ENCODE peak calls at places on chromosome 6, in five cellular contexts. Q is kidney epithelial cell, G is fibroblast of mammary gland, X is upper lobe of right lung, N is gastrocnemius medialis. D is an unnamed sample.

GRCh38 chr6:169789146-169789943 is 37.9 kb downstream of the ERMARD start:
- DNase-seq in N (no peak), G (no peak), X (peak; percentile 52), Q (no peak), D (no peak)

GRCh38 chr6:170201361-170201760 is 89.5 kb downstream of the DLL1 start:
- DNase-seq in X (no peak), Q (no peak), G (no peak), N (no peak), D (no peak)

GRCh38 chr6:85669735-85670194 is 27.1 kb upstream of the SYNCRIP start:
- DNase-seq in N (no peak), G (peak; percentile 63), X (no peak), Q (no peak), D (peak; percentile 69)

GRCh38 chr6:53042112-53042511 is 23.1 kb upstream of the FBXO9 start:
- DNase-seq in Q (peak; percentile 63), N (no peak), G (peak; percentile 94), X (no peak), D (no peak)

GRCh38 chr6:52317841-52318581 is 33.5 kb upstream of the MCM3 start:
- DNase-seq in Q (peak; percentile 21), G (peak; percentile 64), N (no peak), X (no peak), D (no peak)

GRCh38 chr6:1797801-1798200 is 188.1 kb downstream of the FOXC1 start:
- DNase-seq in X (no peak), Q (no peak), G (no peak), N (no peak), D (no peak)

GRCh38 chr6:347232-347631 is 44.3 kb upstream of the IRF4 start:
- DNase-seq in G (no peak), X (peak; percentile 55), Q (no peak), N (no peak), D (no peak)

GRCh38 chr6:75397806-75398465 is 95.7 kb downstream of the FILIP1 start:
- DNase-seq in X (no peak), G (peak; percentile 45), Q (no peak), N (no peak), D (no peak)

GRCh38 chr6:42236030-42236429 is 18.4 kb upstream of the MRPS10 start:
- DNase-seq in X (no peak), G (no peak), N (no peak), Q (no peak), D (no peak)

GRCh38 chr6:106694343-106694742 is 65.0 kb downstream of the QRSL1 start:
- DNase-seq in G (no peak), Q (no peak), N (no peak), X (no peak), D (no peak)

GRCh38 chr6:89411019-89411268 is 1.1 kb downstream of the RRAGD start:
- DNase-seq in Q (no peak), N (no peak), G (no peak), X (no peak), D (peak; percentile 17)

GRCh38 chr6:41430875-41431274 is 95.5 kb downstream of the NCR2 start:
- DNase-seq in X (no peak), Q (peak; percentile 29), N (peak; percentile 44), G (peak; percentile 90), D (no peak)

GRCh38 chr6:138517635-138518034 is 18.3 kb upstream of the NHSL1 start:
- DNase-seq in G (peak; percentile 47), Q (no peak), N (no peak), X (no peak), D (peak; percentile 68)

GRCh38 chr6:109453594-109454482 is 1.7 kb downstream of the MICAL1 start:
- DNase-seq in X (no peak), N (no peak), Q (no peak), G (no peak), D (no peak)

GRCh38 chr6:110949679-110950285 is 8.7 kb upstream of the GTF3C6 start:
- DNase-seq in Q (no peak), G (peak; percentile 63), N (no peak), X (no peak), D (no peak)

GRCh38 chr6:21756487-21756886 is 162.9 kb downstream of the SOX4 start:
- DNase-seq in N (no peak), Q (no peak), G (no peak), X (no peak), D (no peak)

GRCh38 chr6:127971945-127972391 is 71.1 kb upstream of the THEMIS start:
- DNase-seq in X (no peak), N (no peak), G (peak; percentile 30), Q (peak; percentile 66), D (peak; percentile 65)

GRCh38 chr6:163416640-163417253 is 2.2 kb downstream of the QKI start:
- DNase-seq in X (no peak), N (no peak), Q (no peak), G (peak; percentile 87), D (peak; percentile 56)

GRCh38 chr6:12875061-12875460 is 158.5 kb downstream of the PHACTR1 start:
- DNase-seq in X (no peak), N (no peak), G (peak; percentile 48), Q (no peak), D (no peak)

GRCh38 chr6:29602564-29603361 is 17.8 kb downstream of the OR2H2 start:
- DNase-seq in G (no peak), N (no peak), Q (no peak), X (no peak), D (peak; percentile 16)

GRCh38 chr6:98924647-98925046 is 23.1 kb downstream of the FBXL4 start:
- DNase-seq in N (peak; percentile 17), G (no peak), X (no peak), Q (no peak), D (no peak)

GRCh38 chr6:3341467-3341866 is 82.7 kb downstream of the PSMG4 start:
- DNase-seq in Q (peak; percentile 42), G (peak; percentile 98), N (peak; percentile 61), X (no peak), D (no peak)

GRCh38 chr6:129280719-129281118 is 397.8 kb downstream of the LAMA2 start:
- DNase-seq in X (no peak), Q (no peak), G (no peak), N (no peak), D (peak; percentile 53)

GRCh38 chr6:39268721-39269120 is 39.4 kb upstream of the KCNK5 start:
- DNase-seq in Q (no peak), X (no peak), N (no peak), G (no peak), D (no peak)

GRCh38 chr6:73732845-73733675 is 37.1 kb downstream of the CD109 start:
- DNase-seq in G (peak; percentile 83), Q (no peak), N (peak; percentile 20), X (peak; percentile 67), D (peak; percentile 78)

GRCh38 chr6:35080821-35081425 is 60.2 kb downstream of the TCP11 start:
- DNase-seq in X (peak; percentile 71), N (no peak), G (no peak), Q (no peak), D (no peak)

GRCh38 chr6:47832386-47833080 is 50.7 kb downstream of the OPN5 start:
- DNase-seq in X (no peak), N (no peak), Q (no peak), G (peak; percentile 41), D (no peak)

GRCh38 chr6:137811121-137811911 is 55.7 kb upstream of the TNFAIP3 start:
- DNase-seq in Q (peak; percentile 94), X (peak; percentile 84), N (peak; percentile 50), G (peak; percentile 85), D (peak; percentile 93)

GRCh38 chr6:160221423-160221822 is 37.2 kb downstream of the SLC22A2 start:
- DNase-seq in X (no peak), Q (no peak), N (no peak), G (peak; percentile 9), D (no peak)
- TF ChIP-seq CTCF in X (peak; percentile 22), Q (peak; percentile 16), N (peak; percentile 28), G (no peak), D (no peak)

DNA sequence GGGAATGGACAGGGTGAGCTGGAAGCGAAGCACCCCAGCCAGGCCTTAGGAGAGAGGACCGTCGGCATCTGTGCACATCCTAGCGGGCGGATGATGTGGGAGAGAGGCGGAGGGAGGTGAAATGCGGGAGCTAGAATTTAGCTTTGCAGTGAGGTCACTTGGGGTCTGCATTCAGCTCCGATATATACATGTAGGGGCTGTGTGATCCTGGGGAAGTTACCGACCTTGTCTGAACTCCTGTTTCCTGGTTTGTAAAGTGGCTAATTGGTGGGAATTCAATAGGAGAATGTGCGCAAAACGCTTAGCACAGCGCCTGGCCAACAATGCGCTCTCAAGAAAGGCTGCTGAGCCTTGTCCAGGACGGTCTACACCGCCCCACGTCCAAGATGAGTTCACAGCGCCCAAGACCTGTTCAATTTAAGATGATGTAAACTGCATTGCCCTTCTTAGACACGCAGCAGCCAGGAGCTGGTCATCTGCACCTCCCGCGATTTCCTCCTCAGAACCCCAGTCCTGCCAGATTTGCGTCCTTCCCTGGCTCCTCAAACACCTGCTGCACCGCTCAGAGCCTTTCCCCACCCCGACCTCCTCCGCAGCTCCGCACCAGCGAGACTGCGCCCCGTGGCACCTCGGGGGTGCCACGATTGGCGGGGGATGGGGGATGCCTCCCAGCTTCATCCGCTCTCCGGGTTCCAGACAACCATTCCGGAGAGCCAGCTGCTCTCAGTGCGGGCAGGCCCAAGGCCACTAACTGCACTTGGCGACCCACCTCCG is 6.8 kb upstream of the TFAP2A start:
- DNase-seq in X (no peak), N (no peak), Q (no peak), G (no peak), D (no peak)
- TF ChIP-seq CTCF in X (no peak), N (no peak), Q (no peak), G (no peak), D (no peak)

GRCh38 chr6:44062771-44063560 is 64.3 kb downstream of the MRPL14 start:
- DNase-seq in N (peak; percentile 51), X (peak; percentile 74), G (peak; percentile 48), Q (no peak), D (peak; percentile 75)

GRCh38 chr6:44064089-44064947 is 62.9 kb downstream of the MRPL14 start:
- DNase-seq in Q (peak; percentile 96), X (peak; percentile 71), N (peak; percentile 54), G (peak; percentile 99), D (peak; percentile 76)

GRCh38 chr6:44063561-44064059 is 63.6 kb downstream of the MRPL14 start:
- DNase-seq in Q (no peak), G (no peak), N (no peak), X (no peak), D (no peak)

GRCh38 chr6:44065443-44066115 is 61.7 kb downstream of the MRPL14 start:
- DNase-seq in X (no peak), Q (no peak), G (no peak), N (no peak), D (no peak)

GRCh38 chr6:44064948-44065272 is 62.3 kb downstream of the MRPL14 start:
- DNase-seq in G (no peak), Q (no peak), N (no peak), X (no peak), D (no peak)
- TF ChIP-seq CTCF in G (no peak), Q (no peak), N (no peak), X (no peak), D (no peak)

DNA sequence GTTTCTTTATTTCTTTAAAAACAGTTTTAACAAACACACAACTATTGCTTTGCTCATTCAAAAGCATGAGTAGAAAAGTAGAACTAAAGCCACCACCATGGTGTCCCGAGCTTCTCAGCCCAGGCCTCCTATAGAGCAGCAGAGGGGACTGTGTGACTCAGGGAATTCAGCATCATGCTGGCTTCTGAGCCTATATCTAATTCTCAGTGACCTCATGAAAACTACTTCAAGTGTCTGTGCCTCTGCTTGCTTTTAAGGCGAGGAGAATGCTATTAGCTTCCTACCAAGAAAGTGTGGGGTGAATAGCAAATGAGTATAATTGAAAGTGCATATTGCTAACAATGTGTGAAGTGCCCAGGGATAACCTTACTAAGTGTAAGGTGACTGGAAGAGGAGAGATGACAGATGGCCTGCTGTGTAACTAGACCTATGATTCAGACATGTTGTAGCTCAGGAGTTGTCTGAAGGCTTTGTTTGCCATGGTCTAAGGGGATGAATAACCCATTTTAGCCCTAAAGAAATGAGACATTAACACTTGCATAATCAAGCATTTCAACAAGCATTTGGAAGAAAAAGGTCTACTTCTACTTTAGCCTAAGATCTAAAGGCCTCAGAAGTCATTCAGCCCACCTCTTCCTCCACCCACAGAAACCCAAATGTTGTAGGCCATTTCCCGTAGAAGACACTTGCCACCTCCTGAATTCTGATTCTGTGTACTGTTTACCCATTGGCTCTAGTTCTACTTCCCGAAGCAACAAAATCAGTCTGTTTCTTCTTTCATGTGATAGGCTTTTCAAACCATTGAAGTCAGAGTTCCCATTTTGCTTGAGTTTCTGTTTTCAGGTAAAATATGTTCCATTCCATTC is 121.5 kb upstream of the ARG1 start:
- DNase-seq in X (no peak), N (no peak), Q (no peak), G (no peak), D (peak; percentile 37)
- TF ChIP-seq CTCF in X (no peak), N (no peak), Q (no peak), G (no peak), D (no peak)